ENCODE peak calls at places on chromosomes 11 and 22, in ten cellular contexts. J is breast epithelium; L is HTR-8/SVneo; S is thoracic aorta; X is cardiac muscle cell; Q is hepatocyte; D is dorsolateral prefrontal cortex; I is stimulated activated CD4-positive, alpha-beta T cell treated with anti-CD3 and anti-CD28 coated beads, Interleukin-4, amount 100 ng/mL, for 48 hours; Y is aorta; R is brain pericyte. A is an unnamed sample.

GRCh38 chr22:43477966-43478365 is 66.2 kb downstream of the MPPED1 start:
- DNase-seq in X (no peak), R (no peak), J (no peak), Y (peak), D (no peak), I (no peak), S (no peak), Q (no peak), L (no peak), A (no peak)

GRCh38 chr11:66347425-66348276 is at the start of gene B4GAT1:
- DNase-seq in L (peak), D (peak), I (peak), S (peak), R (peak), Y (peak), J (peak), Q (peak), X (peak), A (peak)

GRCh38 chr11:130631119-130631518 is 182.7 kb downstream of the ADAMTS15 start:
- DNase-seq in D (no peak), Y (no peak), J (no peak), R (no peak), L (no peak), S (no peak), X (no peak), Q (no peak), I (no peak), A (no peak)

GRCh38 chr11:20403059-20403458 is 15.5 kb downstream of the PRMT3 start:
- DNase-seq in Q (no peak), L (no peak), I (no peak), R (no peak), J (no peak), Y (no peak), D (no peak), S (no peak), X (no peak), A (no peak)

GRCh38 chr11:64407221-64407620 is 48.3 kb downstream of the RPS6KA4 start:
- DNase-seq in J (no peak), D (no peak), I (no peak), X (no peak), Q (no peak), L (no peak), S (no peak), Y (no peak), R (no peak), A (no peak)

GRCh38 chr11:94107363-94107762 is 21.3 kb upstream of the PANX1 start:
- DNase-seq in I (no peak), D (no peak), X (no peak), J (no peak), L (no peak), Y (no peak), Q (no peak), S (no peak), R (no peak), A (no peak)

GRCh38 chr22:39473856-39474255 is 17.0 kb downstream of the MGAT3 start:
- DNase-seq in Y (no peak), S (no peak), L (no peak), I (no peak), Q (no peak), R (no peak), X (no peak), J (no peak), D (no peak), A (no peak)

GRCh38 chr11:34425360-34425759 is 13.4 kb upstream of the CAT start:
- DNase-seq in D (no peak), R (no peak), J (no peak), Y (no peak), I (no peak), L (no peak), X (no peak), S (no peak), Q (no peak), A (no peak)

GRCh38 chr11:126226334-126227084 is 14.9 kb downstream of the FAM118B start:
- DNase-seq in Q (no peak), I (no peak), X (no peak), S (no peak), Y (no peak), L (no peak), J (no peak), D (no peak), R (no peak), A (no peak)

GRCh38 chr11:103946793-103947565 is 89.5 kb upstream of the DDI1 start:
- DNase-seq in Q (no peak), D (no peak), L (no peak), R (no peak), J (no peak), Y (no peak), X (no peak), I (no peak), S (no peak), A (no peak)

GRCh38 chr22:22673628-22674027 is 29.2 kb downstream of the GGTLC2 start:
- DNase-seq in S (no peak), Y (no peak), X (no peak), Q (no peak), D (no peak), J (no peak), R (no peak), L (no peak), I (no peak), A (no peak)

GRCh38 chr22:19832476-19833108 is 22.1 kb downstream of the GNB1L start:
- DNase-seq in J (no peak), I (no peak), R (no peak), Y (no peak), D (peak), Q (no peak), X (no peak), S (no peak), L (no peak), A (peak)

GRCh38 chr11:2998073-2998850 is 6.1 kb upstream of the NAP1L4 start:
- DNase-seq in I (no peak), S (no peak), D (no peak), R (no peak), J (peak), Y (peak), Q (no peak), X (no peak), L (no peak), A (peak)

GRCh38 chr11:43376594-43376993 is 17.9 kb downstream of the TTC17 start:
- DNase-seq in I (no peak), Y (no peak), J (no peak), X (no peak), Q (peak), S (no peak), R (no peak), D (no peak), L (no peak), A (no peak)

GRCh38 chr11:78831571-78831970 is 256.9 kb upstream of the NARS2 start:
- DNase-seq in L (no peak), Q (no peak), Y (no peak), R (no peak), X (no peak), J (no peak), D (no peak), S (no peak), I (no peak), A (no peak)

GRCh38 chr11:113447621-113448310 is 27.4 kb downstream of the DRD2 start:
- DNase-seq in D (no peak), I (no peak), Y (no peak), X (no peak), Q (no peak), J (no peak), L (peak), R (no peak), S (no peak), A (no peak)

GRCh38 chr11:112694813-112695212 is 266.4 kb upstream of the NCAM1 start:
- DNase-seq in I (no peak), J (no peak), Y (no peak), L (no peak), X (no peak), R (no peak), Q (no peak), S (no peak), D (no peak), A (no peak)

GRCh38 chr11:123351375-123351774 is 78.7 kb upstream of the GRAMD1B start:
- DNase-seq in I (no peak), L (no peak), R (no peak), D (peak), Q (peak), J (no peak), S (no peak), Y (no peak), X (no peak), A (no peak)

GRCh38 chr11:77191429-77191822 is 63.4 kb downstream of the MYO7A start:
- DNase-seq in X (no peak), Q (no peak), D (peak), S (no peak), L (no peak), R (no peak), J (no peak), I (no peak), Y (no peak), A (no peak)

GRCh38 chr11:78231962-78232459 is 43.3 kb downstream of the USP35 start:
- DNase-seq in X (no peak), L (peak), Q (no peak), D (no peak), S (no peak), R (no peak), Y (no peak), I (no peak), J (no peak), A (no peak)

GRCh38 chr11:72411623-72412532 is 22.5 kb downstream of the CLPB start:
- DNase-seq in J (no peak), L (no peak), R (no peak), D (no peak), S (no peak), X (no peak), Q (no peak), I (no peak), Y (no peak), A (no peak)

A was measured in suprapubic skin.